ENCODE peak calls at places on chromosomes 4 and X, in seven cellular contexts. A is SK-N-SH, F is GM12891, Z is K562, C is GM12892, E is HepG2, P is GM12878. W is an unnamed sample.
A peak's percentile ranks its signal among the peaks of the same experiment; 100 is the strongest.

GRCh38 chr4:155773196-155773800 is 14.5 kb downstream of the GUCY1B1 start:
- DNase-seq in A (no peak), F (no peak), Z (no peak), C (no peak), E (no peak), P (no peak), W (no peak)

GRCh38 chr4:182325397-182325796 is 82.2 kb downstream of the TENM3 start:
- DNase-seq in A (no peak), F (no peak), Z (no peak), C (no peak), E (no peak), P (no peak), W (no peak)

GRCh38 chrX:133574716-133575115 is 159.4 kb upstream of the GPC4 start:
- DNase-seq in A (no peak), F (no peak), Z (no peak), C (no peak), E (no peak), P (no peak), W (no peak)

GRCh38 chrX:39445336-39445735 is 644.1 kb downstream of the MID1IP1 start:
- DNase-seq in A (no peak), F (no peak), Z (peak; percentile 51), C (no peak), E (no peak), P (no peak), W (peak; percentile 73)

GRCh38 chr4:53682908-53683307 is 91.6 kb upstream of the LNX1 start:
- DNase-seq in A (no peak), F (no peak), Z (no peak), C (no peak), E (no peak), P (no peak), W (no peak)

GRCh38 chrX:124388562-124388961 is 42.2 kb downstream of the SH2D1A start:
- DNase-seq in A (peak; percentile 21), F (no peak), Z (peak; percentile 75), C (no peak), E (peak; percentile 9), P (no peak), W (peak; percentile 49)

GRCh38 chr4:38752393-38752961 is 30.3 kb downstream of the TLR10 start:
- DNase-seq in A (no peak), F (no peak), Z (no peak), C (peak; percentile 32), E (no peak), P (peak; percentile 62), W (no peak)

GRCh38 chr4:123463869-123464268 is 67.3 kb downstream of the SPRY1 start:
- DNase-seq in A (no peak), F (no peak), Z (no peak), C (no peak), E (no peak), P (no peak), W (no peak)

GRCh38 chrX:96183843-96184242 is 500.8 kb upstream of the DIAPH2 start:
- DNase-seq in A (no peak), F (no peak), Z (no peak), C (no peak), E (no peak), P (no peak), W (no peak)

GRCh38 chr4:145609494-145610427 is 9.4 kb upstream of the MMAA start:
- DNase-seq in A (peak; percentile 41), F (no peak), Z (peak; percentile 42), C (no peak), E (peak; percentile 58), P (peak; percentile 58), W (no peak)

GRCh38 chr4:147942729-147943128 is 210.8 kb downstream of the ARHGAP10 start:
- DNase-seq in A (no peak), F (no peak), Z (no peak), C (no peak), E (no peak), P (no peak), W (no peak)

GRCh38 chrX:12681047-12681446 is 110.2 kb upstream of the PRPS2 start:
- DNase-seq in A (no peak), F (no peak), Z (no peak), C (no peak), E (no peak), P (no peak), W (no peak)

GRCh38 chrX:117713411-117713810 is 403.2 kb downstream of the KLHL13 start:
- DNase-seq in A (no peak), F (no peak), Z (no peak), C (no peak), E (peak; percentile 35), P (no peak), W (no peak)

GRCh38 chrX:70254909-70255308 is 5.1 kb downstream of the P2RY4 start:
- DNase-seq in A (no peak), F (no peak), Z (no peak), C (no peak), E (peak; percentile 75), P (no peak), W (no peak)

GRCh38 chrX:129360175-129360574 is 163.1 kb downstream of the SMARCA1 start:
- DNase-seq in A (peak; percentile 20), F (peak; percentile 3), Z (peak; percentile 50), C (no peak), E (peak; percentile 61), P (peak; percentile 21), W (peak; percentile 62)

GRCh38 chr4:777520-778262 is 48.2 kb downstream of the CPLX1 start:
- DNase-seq in A (no peak), F (no peak), Z (no peak), C (no peak), E (peak; percentile 74), P (no peak), W (no peak)

GRCh38 chr4:155539746-155540145 is 126.9 kb upstream of the GUCY1A1 start:
- DNase-seq in A (no peak), F (no peak), Z (no peak), C (no peak), E (no peak), P (no peak), W (no peak)

GRCh38 chrX:150688911-150689451 is 4.2 kb upstream of the MTMR1 start:
- DNase-seq in A (no peak), F (no peak), Z (no peak), C (no peak), E (peak; percentile 29), P (no peak), W (no peak)

GRCh38 chr4:175308236-175308635 is 390.1 kb downstream of the ADAM29 start:
- DNase-seq in A (no peak), F (no peak), Z (no peak), C (no peak), E (no peak), P (no peak), W (no peak)

GRCh38 chr4:122341906-122342305 is 36.9 kb upstream of the ADAD1 start:
- DNase-seq in A (no peak), F (no peak), Z (no peak), C (no peak), E (no peak), P (no peak), W (no peak)

GRCh38 chrX:68989456-68989855 is 160.6 kb downstream of the EFNB1 start:
- DNase-seq in A (no peak), F (no peak), Z (no peak), C (no peak), E (no peak), P (no peak), W (no peak)
- TF ChIP-seq TAF1 in A (no peak), F (no peak), Z (no peak), C (no peak), E (no peak), P (no peak), W (no peak)

DNA sequence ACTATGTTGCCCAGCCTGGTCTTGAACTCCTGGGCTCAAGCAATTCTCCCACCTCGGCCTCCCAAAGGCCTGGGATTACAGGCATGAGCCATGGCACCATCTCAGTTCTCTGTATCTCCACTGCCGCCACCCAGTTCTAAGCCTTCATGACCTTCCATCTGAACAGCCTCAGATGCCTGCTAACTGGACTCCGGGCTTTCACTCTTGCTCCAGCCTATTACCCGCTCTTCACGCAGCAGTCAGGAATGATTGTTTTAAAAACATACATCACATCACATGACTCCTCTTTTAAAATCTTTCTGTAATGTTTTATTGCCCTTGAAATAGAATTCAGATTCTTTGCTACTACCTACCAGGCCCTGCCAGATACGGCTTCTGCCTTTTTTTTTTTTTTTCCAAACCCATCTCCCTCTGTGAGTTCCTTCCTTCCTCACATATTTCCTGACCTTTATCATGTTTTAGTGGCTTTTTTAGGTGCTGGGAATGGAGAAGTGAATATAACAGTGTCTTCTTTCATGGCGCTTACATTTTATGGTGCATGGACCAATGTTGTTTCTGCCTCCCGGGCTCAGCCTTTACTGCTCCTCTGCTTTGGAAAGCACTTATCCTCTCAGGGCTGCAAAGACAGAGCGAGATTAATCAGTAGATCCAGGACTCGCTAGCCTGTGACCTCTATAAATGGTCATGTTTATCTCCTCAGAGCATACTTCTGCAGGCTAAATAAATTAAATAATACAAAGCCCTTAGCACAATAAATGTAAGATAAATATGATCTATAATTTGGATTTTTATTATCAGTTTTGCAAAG is 58.0 kb downstream of the FBXO8 start:
- DNase-seq in A (peak; percentile 56), F (no peak), Z (peak; percentile 22), C (no peak), E (no peak), P (no peak), W (no peak)
- TF ChIP-seq TAF1 in A (no peak), F (no peak), Z (no peak), C (no peak), E (no peak), P (no peak), W (no peak)

DNA sequence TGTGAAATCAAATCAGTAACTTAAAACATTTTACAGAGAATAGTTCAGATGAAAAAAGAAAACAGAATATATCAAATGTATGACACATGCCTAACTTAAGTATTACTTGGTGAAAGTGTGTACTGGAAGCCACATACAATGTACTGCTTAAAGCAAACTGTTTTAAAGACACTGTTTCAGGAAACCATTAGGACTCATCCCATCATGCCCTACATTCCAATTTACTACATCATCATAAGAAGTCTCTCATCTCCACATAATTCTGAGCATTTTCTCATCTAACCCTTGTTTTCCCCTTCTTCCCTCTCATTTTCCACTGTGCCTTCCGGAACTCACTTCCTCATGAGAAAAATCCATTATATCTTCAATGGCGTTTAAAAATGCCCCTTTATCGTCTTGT is 27.0 kb upstream of the FGF5 start:
- DNase-seq in A (no peak), F (no peak), Z (no peak), C (no peak), E (no peak), P (no peak), W (no peak)
- TF ChIP-seq TAF1 in A (no peak), F (no peak), Z (no peak), C (no peak), E (no peak), P (no peak), W (no peak)

GRCh38 chr4:176433983-176434382 is 114.2 kb downstream of the SPCS3 start:
- DNase-seq in A (no peak), F (no peak), Z (no peak), C (no peak), E (no peak), P (no peak), W (no peak)

GRCh38 chr4:176438401-176438800 is 118.6 kb downstream of the SPCS3 start:
- DNase-seq in A (no peak), F (no peak), Z (no peak), C (no peak), E (no peak), P (no peak), W (no peak)

GRCh38 chr4:176437756-176438155 is 118.0 kb downstream of the SPCS3 start:
- DNase-seq in A (no peak), F (no peak), Z (no peak), C (no peak), E (no peak), P (no peak), W (no peak)

GRCh38 chr4:176435891-176436499 is 116.2 kb downstream of the SPCS3 start:
- DNase-seq in A (no peak), F (no peak), Z (no peak), C (no peak), E (no peak), P (no peak), W (no peak)

GRCh38 chr4:176436500-176436973 is 116.8 kb downstream of the SPCS3 start:
- DNase-seq in A (no peak), F (no peak), Z (no peak), C (no peak), E (no peak), P (no peak), W (no peak)
- TF ChIP-seq TAF1 in A (no peak), F (no peak), Z (no peak), C (no peak), E (no peak), P (no peak), W (no peak)